ENCODE peak calls at places on chromosomes 7 and 10, in four cellular contexts. I, T, R and P are unnamed samples.

GRCh38 chr10:98664329-98665042 is 217.8 kb upstream of the HPS1 start:
- DNase-seq in I (peak), T (peak), R (peak), P (peak)

GRCh38 chr7:93728292-93728691 is 153.8 kb upstream of the CALCR start:
- DNase-seq in I (no peak), T (no peak), R (peak), P (no peak)

GRCh38 chr10:110495731-110496552 is 1.8 kb upstream of the DUSP5 start:
- DNase-seq in I (peak), T (no peak), R (peak), P (no peak)

GRCh38 chr7:103651558-103651957 is 205.6 kb upstream of the SLC26A5 start:
- DNase-seq in I (no peak), T (no peak), R (no peak), P (no peak)

GRCh38 chr7:138948403-138948802 is 32.8 kb downstream of the KIAA1549 start:
- DNase-seq in I (peak), T (no peak), R (no peak), P (no peak)

GRCh38 chr7:19715499-19715898 is 6.7 kb upstream of the POLR1F start:
- DNase-seq in I (no peak), T (no peak), R (no peak), P (no peak)

GRCh38 chr7:118867860-118868259 is 643.4 kb downstream of the ANKRD7 start:
- DNase-seq in I (no peak), T (no peak), R (no peak), P (no peak)

GRCh38 chr10:43225787-43226153 is 41.1 kb downstream of the RASGEF1A start:
- DNase-seq in I (peak), T (no peak), R (no peak), P (no peak)

GRCh38 chr7:35004531-35005096 is 32.7 kb downstream of the DPY19L1 start:
- DNase-seq in I (peak), T (no peak), R (peak), P (no peak)

GRCh38 chr7:6273917-6274630 is 1.6 kb upstream of the CYTH3 start:
- DNase-seq in I (no peak), T (no peak), R (no peak), P (no peak)

GRCh38 chr10:51297438-51297837 is 223.2 kb downstream of the PRKG1 start:
- DNase-seq in I (peak), T (no peak), R (peak), P (no peak)

GRCh38 chr7:21526007-21526406 is 16.8 kb upstream of the DNAH11 start:
- DNase-seq in I (peak), T (peak), R (peak), P (peak)

GRCh38 chr7:25820432-25821040 is 331.5 kb upstream of the NFE2L3 start:
- DNase-seq in I (peak), T (no peak), R (peak), P (peak)

GRCh38 chr7:149423441-149423970 is 37.4 kb downstream of the ZNF777 start:
- DNase-seq in I (no peak), T (no peak), R (no peak), P (no peak)

GRCh38 chr7:16811555-16811954 is 6.8 kb upstream of the AGR2 start:
- DNase-seq in I (peak), T (no peak), R (peak), P (no peak)

GRCh38 chr10:132162021-132162531 is 24.7 kb upstream of the DPYSL4 start:
- DNase-seq in I (no peak), T (peak), R (no peak), P (peak)

GRCh38 chr7:104934665-104935064 is 79.3 kb upstream of the KMT2E start:
- DNase-seq in I (no peak), T (no peak), R (no peak), P (no peak)

GRCh38 chr10:13961096-13961495 is 369.6 kb downstream of the FRMD4A start:
- DNase-seq in I (no peak), T (no peak), R (peak), P (no peak)

GRCh38 chr7:722847-723246 is 3.7 kb upstream of the DNAAF5 start:
- DNase-seq in I (no peak), T (no peak), R (no peak), P (no peak)

GRCh38 chr10:131726460-131726861 is 174.3 kb upstream of the PPP2R2D start:
- DNase-seq in I (no peak), T (no peak), R (peak), P (no peak)

GRCh38 chr10:13820119-13820518 is 233.4 kb downstream of the PRPF18 start:
- DNase-seq in I (no peak), T (no peak), R (no peak), P (no peak)

GRCh38 chr7:123867220-123867619 is 22.3 kb downstream of the HYAL4 start:
- DNase-seq in I (no peak), T (peak), R (peak), P (no peak)

GRCh38 chr7:28900311-28900710 is 57.8 kb downstream of the TRIL start:
- DNase-seq in I (no peak), T (no peak), R (no peak), P (no peak)

GRCh38 chr10:116849271-116850057 is at the start of gene ENO4:
- DNase-seq in I (peak), T (peak), R (peak), P (no peak)

GRCh38 chr10:7819126-7819470 is 793 bp downstream of the TAF3 start:
- DNase-seq in I (peak), T (peak), R (peak), P (peak)

GRCh38 chr7:95686109-95686508 is 86.2 kb upstream of the DYNC1I1 start:
- DNase-seq in I (peak), T (peak), R (peak), P (peak)

GRCh38 chr10:31697271-31698168 is 231.1 kb downstream of the ARHGAP12 start:
- DNase-seq in I (peak), T (no peak), R (peak), P (no peak)
- H2AFZ ChIP-seq in I (peak), T (no peak), R (peak), P (no peak)

DNA sequence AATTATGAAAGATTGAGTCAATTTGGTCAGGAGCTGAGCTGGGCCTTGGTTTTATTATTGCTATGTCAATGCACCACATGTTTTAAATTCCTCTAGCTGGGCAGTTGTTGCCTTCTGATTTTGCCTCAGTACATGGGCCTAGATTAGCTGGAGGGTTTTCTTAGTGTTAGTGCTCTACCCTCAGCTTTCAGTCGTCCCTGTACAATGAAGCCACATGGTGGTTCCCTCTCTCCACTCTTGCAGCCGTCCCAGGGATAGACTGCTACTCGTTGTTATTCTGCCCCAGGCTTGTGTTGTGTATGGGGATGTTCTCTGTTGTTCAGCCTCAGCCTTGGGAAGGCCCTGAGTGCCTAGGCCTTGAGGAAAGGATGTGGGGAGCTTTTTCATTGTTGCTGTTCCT is 37.0 kb downstream of the NHLRC2 start:
- DNase-seq in I (no peak), T (no peak), R (no peak), P (no peak)
- TF ChIP-seq EZH2phosphoT487 in I (no peak), T (no peak), R (no peak), P (no peak)

GRCh38 chr7:22979251-22979650 is 34.7 kb downstream of the HYCC1 start:
- DNase-seq in I (no peak), T (no peak), R (no peak), P (no peak)

GRCh38 chr7:22983257-22983855 is 30.6 kb downstream of the HYCC1 start:
- DNase-seq in I (no peak), T (no peak), R (peak), P (no peak)

GRCh38 chr7:22979861-22980260 is 34.1 kb downstream of the HYCC1 start:
- DNase-seq in I (peak), T (no peak), R (peak), P (no peak)

GRCh38 chr7:22985436-22985835 is 28.5 kb downstream of the HYCC1 start:
- DNase-seq in I (no peak), T (no peak), R (no peak), P (no peak)

DNA sequence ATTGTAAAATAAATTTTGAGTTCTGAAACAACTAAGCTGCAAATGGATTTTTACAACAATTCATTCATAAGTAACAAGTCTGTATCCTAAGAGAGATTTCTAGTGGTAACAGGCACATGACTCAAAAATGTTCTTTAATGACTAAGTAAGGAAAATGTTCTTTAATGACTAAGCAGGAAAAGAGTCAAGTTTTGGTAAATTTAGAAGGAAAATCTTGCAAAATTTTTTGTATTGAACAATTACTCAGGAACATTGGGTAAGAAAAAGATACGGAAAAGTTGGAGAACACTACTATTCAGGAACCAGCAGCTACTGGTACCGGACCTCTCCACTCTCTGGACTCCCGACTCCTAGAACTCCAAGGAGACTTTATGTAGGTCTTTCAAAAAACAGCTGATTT is 33.5 kb downstream of the HYCC1 start:
- DNase-seq in I (peak), T (no peak), R (peak), P (no peak)
- H3K4me2 ChIP-seq in I (peak), T (no peak), R (peak), P (no peak)

GRCh38 chr10:102408081-102408727 is 10.4 kb downstream of the PSD start:
- DNase-seq in I (no peak), T (no peak), R (peak), P (no peak)
- H2AFZ ChIP-seq in I (no peak), T (no peak), R (peak), P (no peak)

GRCh38 chr10:63901228-63901627 is 380.0 kb downstream of the REEP3 start:
- DNase-seq in I (peak), T (no peak), R (no peak), P (peak)

GRCh38 chr10:63896992-63897391 is 375.8 kb downstream of the REEP3 start:
- DNase-seq in I (peak), T (no peak), R (no peak), P (no peak)

DNA sequence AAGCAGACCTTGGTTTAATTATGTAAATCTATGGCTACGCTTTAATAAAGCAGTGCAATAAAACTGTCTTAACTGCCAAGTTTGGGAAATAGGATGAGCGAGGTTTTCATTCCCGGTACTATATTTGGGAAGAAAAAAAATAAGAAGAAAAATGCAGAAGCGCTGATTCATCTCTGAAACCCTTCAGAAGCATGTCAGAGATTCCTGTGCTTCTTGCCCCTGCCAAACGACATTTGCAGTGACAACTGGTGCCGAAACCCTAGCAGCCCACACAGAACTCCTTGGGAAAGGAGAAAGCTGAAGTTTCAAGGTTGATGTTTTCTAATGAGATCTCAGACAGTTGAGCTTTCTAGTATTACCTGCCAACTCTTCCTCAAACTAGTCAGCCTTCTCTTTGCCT is 380.7 kb downstream of the REEP3 start:
- DNase-seq in I (no peak), T (no peak), R (peak), P (no peak)
- TF ChIP-seq EZH2phosphoT487 in I (no peak), T (no peak), R (no peak), P (no peak)

GRCh38 chr7:150959739-150960734 is 18.1 kb downstream of the KCNH2 start:
- DNase-seq in I (no peak), T (no peak), R (no peak), P (no peak)
- H3K4me2 ChIP-seq in I (no peak), T (no peak), R (no peak), P (no peak)

GRCh38 chr10:11539191-11539868 is 72.1 kb downstream of the USP6NL start:
- DNase-seq in I (peak), T (no peak), R (peak), P (no peak)
- H2AFZ ChIP-seq in I (no peak), T (no peak), R (no peak), P (no peak)

GRCh38 chr7:135111379-135111778 is 36.5 kb upstream of the TMEM140 start:
- DNase-seq in I (no peak), T (no peak), R (peak), P (no peak)
- TF ChIP-seq EZH2phosphoT487 in I (no peak), T (no peak), R (no peak), P (no peak)

GRCh38 chr10:70853031-70853430 is 35.3 kb downstream of the PCBD1 start:
- DNase-seq in I (no peak), T (no peak), R (no peak), P (no peak)

GRCh38 chr10:70849582-70850016 is 33.9 kb downstream of the SGPL1 start:
- DNase-seq in I (peak), T (no peak), R (peak), P (no peak)

GRCh38 chr10:70847666-70848360 is 32.1 kb downstream of the SGPL1 start:
- DNase-seq in I (no peak), T (no peak), R (peak), P (no peak)

GRCh38 chr10:70851597-70852475 is 36.1 kb downstream of the SGPL1 start:
- DNase-seq in I (no peak), T (no peak), R (no peak), P (no peak)

GRCh38 chr10:70850097-70850496 is 34.3 kb downstream of the SGPL1 start:
- DNase-seq in I (no peak), T (no peak), R (no peak), P (no peak)
- H3K4me2 ChIP-seq in I (no peak), T (no peak), R (peak), P (no peak)

DNA sequence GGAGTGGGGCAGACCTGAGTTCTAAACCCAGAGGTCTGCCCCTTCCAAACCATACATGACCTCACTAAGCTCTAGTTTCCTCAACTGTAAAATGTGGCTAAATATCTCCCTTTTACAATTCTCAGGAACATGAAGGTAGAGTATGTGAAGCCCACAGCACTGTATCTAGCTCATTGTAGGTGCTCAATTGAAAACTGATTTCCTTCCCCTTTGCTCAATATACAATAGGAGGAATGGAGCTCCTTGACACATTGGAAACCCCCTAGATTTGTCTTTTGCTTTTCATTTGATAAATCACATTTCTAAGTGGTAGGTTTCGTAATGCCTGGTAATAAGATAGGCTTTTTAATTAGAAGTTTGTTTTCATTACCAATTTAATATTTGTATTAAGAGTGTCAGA is 153.3 kb downstream of the ARID5B start:
- DNase-seq in I (no peak), T (no peak), R (no peak), P (no peak)
- H2AFZ ChIP-seq in I (no peak), T (no peak), R (no peak), P (no peak)